ENCODE peak calls at places on chromosomes 2 and 18, in eight cellular contexts. Q is fibroblast of pulmonary artery, R is cardiac muscle cell, B is foreskin fibroblast, N is fibroblast of the aortic adventitia, F is upper lobe of left lung, H is ovary, V is mucosa of descending colon. D is an unnamed sample.

GRCh38 chr2:215136669-215137328 is 1.6 kb downstream of the ABCA12 start:
- DNase-seq in Q (peak; percentile 27), R (no peak), B (peak; percentile 19), N (peak; percentile 50), F (no peak), H (no peak), V (no peak), D (no peak)

GRCh38 chr2:221518937-221519635 is 53.0 kb downstream of the EPHA4 start:
- DNase-seq in Q (no peak), R (no peak), B (no peak), N (peak; percentile 23), F (no peak), H (no peak), V (no peak), D (no peak)

GRCh38 chr2:170465241-170465640 is 249.9 kb upstream of the SP5 start:
- DNase-seq in Q (peak; percentile 1), R (no peak), B (peak; percentile 55), N (no peak), F (no peak), H (no peak), V (no peak), D (no peak)

GRCh38 chr2:150618215-150618905 is 130.9 kb upstream of the RND3 start:
- DNase-seq in Q (peak; percentile 57), R (no peak), B (peak; percentile 45), N (peak; percentile 61), F (no peak), H (no peak), V (no peak), D (no peak)

GRCh38 chr2:83686863-83687262 is 772.2 kb downstream of the SUCLG1 start:
- DNase-seq in Q (peak; percentile 52), R (no peak), B (peak; percentile 29), N (peak; percentile 11), F (no peak), H (no peak), V (no peak), D (no peak)

GRCh38 chr2:157438907-157439791 is 4.7 kb downstream of the CYTIP start:
- DNase-seq in Q (peak; percentile 40), R (peak; percentile 19), B (peak; percentile 7), N (peak; percentile 72), F (no peak), H (no peak), V (no peak), D (no peak)

GRCh38 chr2:69366-70344 is 23.4 kb upstream of the FAM110C start:
- DNase-seq in Q (no peak), R (no peak), B (no peak), N (no peak), F (no peak), H (no peak), V (peak; percentile 72), D (no peak)

GRCh38 chr2:168849610-168850009 is 40.6 kb downstream of the SPC25 start:
- DNase-seq in Q (peak; percentile 65), R (peak; percentile 42), B (peak; percentile 25), N (peak; percentile 37), F (no peak), H (peak; percentile 73), V (no peak), D (peak; percentile 22)

GRCh38 chr18:24051256-24051947 is 36.8 kb downstream of the TTC39C start:
- DNase-seq in Q (peak; percentile 22), R (no peak), B (peak; percentile 48), N (peak; percentile 44), F (no peak), H (no peak), V (no peak), D (no peak)

DNA sequence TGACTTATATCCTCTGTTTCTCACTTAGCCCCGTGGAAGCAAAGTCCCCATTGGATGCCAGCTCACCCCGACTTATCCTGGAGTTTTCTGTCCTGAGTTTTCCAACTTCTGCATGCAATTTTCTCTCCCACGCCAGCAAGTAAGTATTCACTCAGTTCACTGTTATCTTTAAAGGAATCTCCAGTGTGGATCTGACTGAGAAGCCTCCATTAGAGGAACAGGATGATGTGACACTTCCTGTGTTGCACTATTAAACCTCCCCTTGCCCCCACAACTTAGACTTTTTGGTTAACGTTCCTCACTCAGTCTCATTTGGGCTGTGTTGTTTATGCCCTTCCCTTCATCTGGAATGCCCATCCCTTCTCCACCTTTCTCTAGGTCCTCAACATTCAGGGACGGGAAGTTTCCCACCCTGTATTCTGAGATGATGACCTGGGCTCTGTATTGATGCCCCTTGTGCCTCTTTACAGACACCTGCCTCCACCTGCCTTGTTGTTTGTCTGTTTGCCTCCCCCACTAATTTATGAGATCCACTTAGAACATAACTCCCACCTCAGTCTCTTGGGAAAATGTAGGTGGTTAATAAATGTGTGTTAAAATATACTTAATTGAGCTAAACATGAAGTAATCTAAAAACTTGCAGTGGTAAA is 536.1 kb upstream of the RAB6C start:
- DNase-seq in Q (no peak), R (no peak), B (no peak), N (no peak), F (no peak), H (no peak), V (no peak), D (no peak)
- H3K4me3 ChIP-seq in Q (no peak overlapping the region), R (no peak overlapping the region), B (no peak overlapping the region), N (no peak overlapping the region), F (no peak overlapping the region), H (no peak overlapping the region), V (no peak overlapping the region), D (no peak overlapping the region)

DNA sequence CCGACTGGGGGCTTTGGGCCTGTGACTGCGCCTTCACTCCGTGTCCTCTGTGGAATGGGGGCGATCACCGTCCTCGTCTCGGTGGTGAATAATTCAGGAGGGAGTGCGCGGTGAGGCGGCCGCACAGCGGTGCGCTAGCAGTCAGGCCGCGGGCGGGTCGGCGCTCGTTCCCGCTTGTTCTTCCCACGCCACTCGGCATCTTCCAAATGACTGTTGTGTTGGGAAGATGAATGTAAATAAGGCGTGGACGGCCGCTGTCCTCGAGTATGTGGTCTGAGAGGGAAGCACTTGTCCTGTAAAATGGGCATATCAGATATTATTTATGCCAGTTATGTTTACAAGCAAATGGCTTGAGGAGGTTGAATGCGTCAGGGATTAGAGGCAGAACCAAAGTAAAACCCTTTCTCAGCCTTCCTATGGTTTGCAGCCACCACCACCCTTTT is 607 bp upstream of the VPS4B start:
- DNase-seq in Q (no peak), R (no peak), B (no peak), N (no peak), F (peak; percentile 91), H (no peak), V (no peak), D (no peak)
- TF ChIP-seq CTCF in Q (no peak), R (no peak), B (no peak), N (no peak), F (no peak), H (no peak), V (no peak), D (no peak)

GRCh38 chr2:238785528-238785860 is 62.4 kb upstream of the TWIST2 start:
- DNase-seq in Q (no peak), R (no peak), B (peak; percentile 45), N (no peak), F (no peak), H (no peak), V (no peak), D (no peak)

GRCh38 chr2:238787507-238787906 is 60.4 kb upstream of the TWIST2 start:
- DNase-seq in Q (no peak), R (no peak), B (peak; percentile 78), N (no peak), F (no peak), H (no peak), V (no peak), D (no peak)

GRCh38 chr2:238786792-238787490 is 60.9 kb upstream of the TWIST2 start:
- DNase-seq in Q (no peak), R (no peak), B (peak; percentile 84), N (no peak), F (no peak), H (no peak), V (no peak), D (no peak)

GRCh38 chr2:238784671-238785527 is 63.0 kb upstream of the TWIST2 start:
- DNase-seq in Q (peak; percentile 77), R (no peak), B (peak; percentile 94), N (peak; percentile 90), F (no peak), H (peak; percentile 80), V (no peak), D (peak; percentile 49)

GRCh38 chr2:238786379-238786778 is 61.5 kb upstream of the TWIST2 start:
- DNase-seq in Q (no peak), R (no peak), B (peak; percentile 88), N (no peak), F (no peak), H (no peak), V (no peak), D (no peak)
- H3K4me3 ChIP-seq in Q (no peak overlapping the region), R (no peak overlapping the region), B (peak overlapping the region; percentile 39), N (no peak overlapping the region), F (no peak overlapping the region), H (no peak overlapping the region), V (no peak overlapping the region), D (no peak overlapping the region)

GRCh38 chr2:173750332-173750731 is 214.8 kb downstream of the SP3 start:
- DNase-seq in Q (peak; percentile 36), R (peak; percentile 73), B (peak; percentile 64), N (peak; percentile 41), F (no peak), H (no peak), V (no peak), D (peak; percentile 43)
- TF ChIP-seq CTCF in Q (peak; percentile 21), R (peak; percentile 30), B (no peak), N (peak; percentile 24), F (no peak), H (no peak), V (no peak), D (peak; percentile 21)

DNA sequence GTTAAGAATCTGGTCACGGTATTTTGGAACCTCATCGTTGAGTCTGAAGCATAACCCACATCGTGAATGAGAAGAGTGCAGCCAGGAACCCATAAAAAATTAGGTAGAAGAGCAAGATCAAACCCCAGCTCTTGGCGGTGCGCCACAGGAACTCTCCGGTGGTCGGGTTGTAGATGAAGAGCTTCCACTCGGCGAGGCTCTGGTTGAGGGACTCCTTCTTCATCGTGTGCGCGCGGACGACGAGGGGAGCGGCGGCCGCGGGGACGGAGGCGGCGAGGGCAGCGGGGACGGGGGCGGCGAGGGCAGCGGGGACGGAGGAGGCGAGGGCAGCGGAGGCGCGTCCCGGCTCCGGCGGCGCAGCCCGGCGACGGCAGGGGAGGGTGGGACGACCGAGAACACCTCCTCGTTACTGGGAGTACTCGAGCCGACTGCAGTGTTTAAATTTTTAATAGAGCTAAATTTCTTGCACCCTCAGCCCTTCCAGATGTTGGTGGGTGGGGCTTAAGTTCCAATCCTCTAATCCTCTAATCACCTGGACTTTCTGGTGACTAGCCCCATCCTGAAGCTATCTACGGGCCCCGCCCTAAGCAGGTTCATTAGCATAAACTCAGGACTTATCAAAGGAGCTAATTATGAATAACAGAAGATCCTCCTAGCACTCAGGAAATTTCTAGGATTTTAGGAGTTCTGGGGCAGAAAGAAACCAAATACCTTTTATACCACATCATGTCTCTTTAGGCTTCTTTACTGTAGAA is 20.4 kb upstream of the PAPOLG start:
- DNase-seq in Q (no peak), R (peak; percentile 32), B (peak; percentile 18), N (no peak), F (peak; percentile 84), H (no peak), V (no peak), D (no peak)
- H3K4me3 ChIP-seq in Q (peak overlapping the region; percentile 34), R (peak overlapping the region; percentile 45), B (peak overlapping the region; percentile 17), N (peak overlapping the region; percentile 48), F (peak overlapping the region; percentile 38), H (peak overlapping the region; percentile 23), V (no peak overlapping the region), D (peak overlapping the region; percentile 35)